ENCODE peak calls at places on chromosomes 3 and 15, in seven cellular contexts. Q, Z, U, O, L, M and T are unnamed samples.

GRCh38 chr15:41905360-41905793 is 11.5 kb upstream of the SPTBN5 start:
- DNase-seq in U (no peak), L (no peak), M (no peak), O (no peak), Q (no peak), Z (no peak), T (no peak)

GRCh38 chr3:175103298-175103697 is 244.2 kb downstream of the NAALADL2 start:
- DNase-seq in Z (no peak), Q (no peak), O (no peak), U (no peak), L (no peak), M (no peak), T (no peak)

GRCh38 chr3:12440927-12441326 is 43.4 kb upstream of the TSEN2 start:
- DNase-seq in U (peak), Q (no peak), Z (peak), O (peak), M (no peak), L (no peak), T (no peak)

GRCh38 chr3:78079514-78079913 is 1039.6 kb downstream of the ROBO2 start:
- DNase-seq in M (no peak), Z (no peak), U (no peak), L (no peak), Q (no peak), O (no peak), T (no peak)

GRCh38 chr3:55061619-55062018 is 133.8 kb upstream of the LRTM1 start:
- DNase-seq in M (no peak), O (no peak), U (no peak), Z (no peak), L (no peak), Q (no peak), T (no peak)

GRCh38 chr15:85825719-85826118 is 31.0 kb upstream of the KLHL25 start:
- DNase-seq in Z (no peak), M (peak), Q (no peak), O (no peak), U (no peak), L (no peak), T (no peak)

GRCh38 chr3:10757821-10758130 is 58.3 kb upstream of the SLC6A11 start:
- DNase-seq in O (no peak), Q (no peak), M (no peak), L (no peak), U (peak), Z (no peak), T (no peak)

GRCh38 chr3:16240229-16241023 is 24.3 kb downstream of the DPH3 start:
- DNase-seq in Q (no peak), U (peak), O (peak), Z (peak), M (no peak), L (no peak), T (no peak)

GRCh38 chr3:186283651-186284445 is 78.2 kb downstream of the DGKG start:
- DNase-seq in Q (no peak), L (no peak), U (peak), O (peak), M (no peak), Z (peak), T (no peak)

GRCh38 chr3:140434261-140434905 is 243.5 kb upstream of the TRIM42 start:
- DNase-seq in Q (no peak), O (no peak), M (no peak), U (no peak), Z (no peak), L (no peak), T (no peak)

GRCh38 chr3:44136421-44136820 is 105.3 kb upstream of the TOPAZ1 start:
- DNase-seq in U (peak), L (no peak), Z (no peak), Q (no peak), O (peak), M (no peak), T (no peak)